ENCODE peak calls at places on chromosomes 16 and 17, in ten cellular contexts. D, Q, G, P, L, U, O, M, K and V are unnamed samples. For H3K27me3, the result is how much of the 10 kb centered on the place peaks cover.

GRCh38 chr16:47392114-47392513 is 68.7 kb downstream of the ITFG1 start:
- DNase-seq in D (no peak), Q (peak), G (no peak), P (peak), L (no peak), U (peak), O (no peak), M (no peak), K (no peak), V (no peak)

GRCh38 chr17:35159926-35160325 is 12.3 kb downstream of the UNC45B start:
- DNase-seq in D (no peak), Q (no peak), G (no peak), P (no peak), L (no peak), U (no peak), O (no peak), M (no peak), K (no peak), V (no peak)

GRCh38 chr16:1180772-1181714 is 28.1 kb downstream of the CACNA1H start:
- DNase-seq in D (no peak), Q (no peak), G (no peak), P (no peak), L (no peak), U (no peak), O (no peak), M (peak), K (no peak), V (no peak)

GRCh38 chr17:14693382-14693781 is 392.5 kb downstream of the HS3ST3B1 start:
- DNase-seq in D (no peak), Q (no peak), G (no peak), P (no peak), L (no peak), U (no peak), O (no peak), M (no peak), K (no peak), V (no peak)

GRCh38 chr17:36951390-36951789 is 2.6 kb downstream of the AATF start:
- DNase-seq in D (no peak), Q (no peak), G (no peak), P (no peak), L (no peak), U (no peak), O (no peak), M (no peak), K (no peak), V (no peak)

GRCh38 chr17:50347087-50347893 is 1.4 kb downstream of the XYLT2 start:
- DNase-seq in D (peak), Q (peak), G (peak), P (no peak), L (no peak), U (no peak), O (no peak), M (no peak), K (peak), V (no peak)

GRCh38 chr16:48496571-48497095 is 111.4 kb upstream of the SIAH1 start:
- DNase-seq in D (no peak), Q (no peak), G (no peak), P (no peak), L (no peak), U (no peak), O (no peak), M (no peak), K (no peak), V (no peak)

GRCh38 chr16:87666919-87667318 is 64.6 kb downstream of the JPH3 start:
- DNase-seq in D (no peak), Q (no peak), G (no peak), P (no peak), L (no peak), U (no peak), O (no peak), M (no peak), K (no peak), V (no peak)

GRCh38 chr17:27430882-27431491 is 25.3 kb upstream of the KSR1 start:
- DNase-seq in D (no peak), Q (peak), G (peak), P (no peak), L (no peak), U (peak), O (no peak), M (no peak), K (peak), V (no peak)

GRCh38 chr17:4850236-4850635 is 17.1 kb downstream of the MINK1 start:
- DNase-seq in D (no peak), Q (no peak), G (no peak), P (no peak), L (no peak), U (no peak), O (no peak), M (no peak), K (no peak), V (no peak)

GRCh38 chr17:31561469-31562412 is 170.3 kb downstream of the RAB11FIP4 start:
- DNase-seq in D (no peak), Q (no peak), G (peak), P (peak), L (no peak), U (no peak), O (no peak), M (no peak), K (no peak), V (no peak)

GRCh38 chr16:86391486-86391885 is 118.8 kb upstream of the FOXF1 start:
- DNase-seq in D (no peak), Q (no peak), G (peak), P (peak), L (no peak), U (peak), O (no peak), M (no peak), K (no peak), V (no peak)

GRCh38 chr17:652310-652709 is 62.3 kb downstream of the VPS53 start:
- DNase-seq in D (peak), Q (peak), G (no peak), P (peak), L (no peak), U (no peak), O (no peak), M (peak), K (no peak), V (peak)

GRCh38 chr17:30173649-30174048 is 57.0 kb downstream of the NSRP1 start:
- DNase-seq in D (no peak), Q (peak), G (no peak), P (peak), L (no peak), U (no peak), O (no peak), M (no peak), K (no peak), V (no peak)

GRCh38 chr17:28700830-28701492 is 10.7 kb downstream of the PROCA1 start:
- DNase-seq in D (no peak), Q (no peak), G (no peak), P (no peak), L (no peak), U (no peak), O (no peak), M (no peak), K (no peak), V (no peak)

GRCh38 chr17:30345527-30346075 is 11.7 kb upstream of the TMIGD1 start:
- DNase-seq in D (no peak), Q (peak), G (no peak), P (no peak), L (no peak), U (no peak), O (no peak), M (no peak), K (no peak), V (no peak)

GRCh38 chr16:3999479-3999868 is 116.8 kb downstream of the ADCY9 start:
- DNase-seq in D (no peak), Q (peak), G (peak), P (peak), L (no peak), U (peak), O (no peak), M (peak), K (no peak), V (peak)

GRCh38 chr17:67105213-67105612 is 60.9 kb downstream of the CACNG1 start:
- DNase-seq in D (no peak), Q (peak), G (peak), P (peak), L (no peak), U (peak), O (no peak), M (no peak), K (no peak), V (no peak)

GRCh38 chr17:32445075-32445427 is 741 bp downstream of the PSMD11 start:
- DNase-seq in D (no peak), Q (peak), G (peak), P (peak), L (peak), U (peak), O (peak), M (peak), K (no peak), V (no peak)

GRCh38 chr16:88561485-88562369 is 8.5 kb upstream of the ZC3H18 start:
- DNase-seq in D (no peak), Q (peak), G (peak), P (peak), L (peak), U (peak), O (peak), M (peak), K (peak), V (peak)

GRCh38 chr16:28914325-28914724 is 10.7 kb downstream of the RABEP2 start:
- DNase-seq in D (no peak), Q (no peak), G (no peak), P (no peak), L (no peak), U (no peak), O (no peak), M (no peak), K (no peak), V (no peak)

GRCh38 chr17:30780343-30780742 is 44.1 kb downstream of the CRLF3 start:
- DNase-seq in D (no peak), Q (no peak), G (no peak), P (no peak), L (no peak), U (no peak), O (no peak), M (no peak), K (no peak), V (no peak)

GRCh38 chr16:75620326-75621169 is 2.5 kb downstream of the ADAT1 start:
- DNase-seq in D (no peak), Q (no peak), G (no peak), P (no peak), L (no peak), U (no peak), O (no peak), M (no peak), K (no peak), V (no peak)

GRCh38 chr17:77842148-77842905 is 116.2 kb upstream of the TNRC6C start:
- DNase-seq in D (no peak), Q (no peak), G (peak), P (no peak), L (no peak), U (peak), O (no peak), M (no peak), K (no peak), V (no peak)

GRCh38 chr16:3149630-3150345 is 15.0 kb downstream of the ZNF213 start:
- DNase-seq in D (no peak), Q (peak), G (peak), P (peak), L (peak), U (peak), O (peak), M (peak), K (peak), V (peak)

GRCh38 chr17:37791434-37791833 is 46.6 kb upstream of the HNF1B start:
- DNase-seq in D (no peak), Q (peak), G (peak), P (no peak), L (no peak), U (no peak), O (no peak), M (no peak), K (no peak), V (no peak)

GRCh38 chr16:69537706-69538080 is 28.1 kb upstream of the NFAT5 start:
- DNase-seq in D (no peak), Q (no peak), G (no peak), P (no peak), L (no peak), U (no peak), O (no peak), M (no peak), K (no peak), V (no peak)

GRCh38 chr16:18943414-18943813 is 17.2 kb upstream of the SMG1 start:
- DNase-seq in D (no peak), Q (no peak), G (no peak), P (no peak), L (no peak), U (no peak), O (no peak), M (no peak), K (no peak), V (no peak)

GRCh38 chr16:81831722-81832126 is 52.6 kb downstream of the PLCG2 start:
- DNase-seq in D (no peak), Q (peak), G (no peak), P (peak), L (peak), U (no peak), O (peak), M (peak), K (no peak), V (peak)

DNA sequence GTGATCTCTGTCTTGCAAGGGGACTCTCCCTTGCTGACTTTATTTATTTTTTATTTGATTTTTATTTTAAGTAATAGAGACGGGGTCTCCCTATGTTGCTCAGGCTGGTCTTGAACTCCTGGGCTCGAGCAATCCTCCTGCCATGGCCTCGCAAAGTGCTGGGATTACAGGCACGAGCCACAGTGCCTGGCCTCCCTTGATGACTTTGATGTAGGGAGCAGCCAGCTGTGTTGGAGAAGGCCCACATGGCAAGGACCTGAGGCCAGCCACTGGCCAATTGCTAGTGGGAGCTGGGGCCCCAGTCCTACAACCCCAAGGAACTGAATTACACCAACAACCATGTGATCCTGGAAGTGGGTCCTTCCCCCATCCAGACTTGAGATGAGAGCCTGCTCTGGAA is 81.8 kb downstream of the CNGB1 start:
- DNase-seq in D (no peak), Q (no peak), G (no peak), P (no peak), L (no peak), U (no peak), O (no peak), M (no peak), K (no peak), V (no peak)
- H3K27me3 ChIP-seq in D (under half), Q (under half), G (under half), P (under half), L (under half), U (under half), O (under half), M (under half), K (under half), V (under half)

DNA sequence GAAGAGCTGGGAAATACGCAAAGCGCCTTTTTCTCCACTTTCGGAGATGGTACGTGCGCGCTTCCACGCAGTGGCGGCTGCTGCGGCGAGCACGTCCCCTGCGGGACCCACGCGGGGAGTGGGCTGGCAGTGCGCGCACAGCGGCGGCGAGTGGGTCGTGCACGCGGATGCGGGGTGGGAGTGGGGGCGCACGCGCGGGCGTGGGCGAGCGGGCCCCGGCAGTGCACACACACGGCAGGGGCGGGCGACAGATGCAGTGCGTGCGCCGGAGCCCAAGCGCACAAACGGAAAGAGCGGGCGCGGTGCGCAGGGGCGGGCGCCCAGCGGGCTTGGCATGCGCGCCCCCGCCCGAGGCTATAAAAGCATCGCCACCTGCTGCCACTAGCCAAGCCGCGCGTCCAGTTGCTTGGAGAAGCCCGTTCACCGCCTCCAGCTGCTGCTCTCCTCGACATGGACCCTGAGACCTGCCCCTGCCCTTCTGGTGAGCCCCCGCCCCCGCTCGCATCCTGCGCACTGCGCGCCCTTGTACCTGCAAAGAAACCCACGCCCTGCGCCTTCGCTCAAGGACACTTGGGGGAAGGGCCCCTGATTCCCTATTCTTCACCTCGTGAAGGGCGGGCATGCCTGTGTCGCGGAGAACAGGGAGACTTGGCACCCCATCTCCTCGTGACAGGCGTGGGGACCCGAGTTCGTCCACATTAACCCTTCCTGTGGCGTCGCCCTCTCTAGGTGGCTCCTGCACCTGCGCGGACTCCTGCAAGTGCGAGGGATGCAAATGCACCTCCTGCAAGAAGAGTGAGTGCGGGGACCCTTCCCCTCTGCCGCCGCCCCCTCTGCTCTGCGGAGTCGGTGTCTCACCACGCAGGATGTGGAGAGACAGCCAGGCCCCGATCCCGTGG is at the start of gene MT3:
- DNase-seq in D (no peak), Q (no peak), G (no peak), P (no peak), L (peak), U (no peak), O (no peak), M (peak), K (peak), V (peak)
- H3K4me3 ChIP-seq in D (peak), Q (peak), G (peak), P (peak), L (peak), U (peak), O (no peak), M (no peak), K (peak), V (peak)

GRCh38 chr17:61415374-61416210 is 15.9 kb downstream of the TBX2 start:
- DNase-seq in D (peak), Q (peak), G (peak), P (no peak), L (peak), U (no peak), O (peak), M (no peak), K (peak), V (no peak)
- H3K27me3 ChIP-seq in D (under half), Q (under half), G (under half), P (under half), L (under half), U (under half), O (under half), M (under half), K (under half), V (under half)

GRCh38 chr17:58377005-58377660 is 25.1 kb upstream of the SUPT4H1 start:
- DNase-seq in D (no peak), Q (no peak), G (no peak), P (no peak), L (peak), U (no peak), O (peak), M (no peak), K (peak), V (peak)
- H3K4me3 ChIP-seq in D (no peak), Q (no peak), G (no peak), P (no peak), L (no peak), U (no peak), O (no peak), M (no peak), K (no peak), V (no peak)

GRCh38 chr17:65181237-65182061 is 44.3 kb downstream of the RGS9 start:
- DNase-seq in D (no peak), Q (no peak), G (no peak), P (no peak), L (no peak), U (no peak), O (no peak), M (no peak), K (no peak), V (no peak)
- H3K27me3 ChIP-seq in D (under half), Q (under half), G (under half), P (under half), L (under half), U (under half), O (under half), M (under half), K (under half), V (under half)